ENCODE peak calls at places on chromosomes 1 and 21, in ten cellular contexts. E is IMR-90, P is adrenal gland, H is psoas muscle, C is fibroblast of lung, I is HCT116, R is thoracic aorta, J is heart left ventricle, F is pancreas, D is SK-N-SH. M is an unnamed sample. For H3K4me1, the result is how much of the 10 kb centered on the place peaks cover.

GRCh38 chr21:17925900-17926299 is 106.7 kb upstream of the C21orf91 start:
- DNase-seq in E (peak), P (peak), H (no peak), C (peak), I (no peak), R (no peak), J (no peak), F (no peak), D (no peak), M (peak)

GRCh38 chr1:92277105-92277504 is 21.7 kb downstream of the GLMN start:
- DNase-seq in E (peak), P (no peak), H (no peak), C (peak), I (no peak), R (no peak), J (no peak), F (no peak), D (no peak), M (no peak)

GRCh38 chr21:46116846-46117585 is 19.1 kb downstream of the COL6A2 start:
- DNase-seq in E (no peak), P (peak), H (no peak), C (no peak), I (no peak), R (no peak), J (peak), F (peak), D (peak), M (no peak)

GRCh38 chr1:99786751-99787501 is 20.5 kb upstream of the FRRS1 start:
- DNase-seq in E (no peak), P (no peak), H (no peak), C (no peak), I (no peak), R (no peak), J (no peak), F (no peak), D (no peak), M (no peak)

GRCh38 chr1:31795801-31796621 is 19.8 kb downstream of the SPOCD1 start:
- DNase-seq in E (peak), P (peak), H (no peak), C (peak), I (no peak), R (no peak), J (no peak), F (no peak), D (peak), M (peak)

GRCh38 chr1:31736675-31737074 is 27.5 kb downstream of the ADGRB2 start:
- DNase-seq in E (no peak), P (no peak), H (peak), C (no peak), I (no peak), R (no peak), J (no peak), F (peak), D (no peak), M (no peak)

GRCh38 chr1:58971629-58972140 is 187.8 kb upstream of the JUN start:
- DNase-seq in E (peak), P (peak), H (peak), C (no peak), I (no peak), R (no peak), J (peak), F (no peak), D (no peak), M (no peak)

GRCh38 chr1:42385283-42385682 is 4.7 kb downstream of the RIMKLA start:
- DNase-seq in E (peak), P (no peak), H (no peak), C (peak), I (no peak), R (no peak), J (no peak), F (no peak), D (no peak), M (peak)

GRCh38 chr1:165697881-165698842 is at the start of gene ALDH9A1:
- DNase-seq in E (peak), P (peak), H (peak), C (peak), I (peak), R (no peak), J (peak), F (peak), D (peak), M (peak)

GRCh38 chr1:198271467-198271866 is 114.7 kb downstream of the NEK7 start:
- DNase-seq in E (no peak), P (no peak), H (no peak), C (no peak), I (no peak), R (no peak), J (no peak), F (no peak), D (no peak), M (no peak)
- H3K4me1 ChIP-seq in E (under half), P (half or more), H (under half), C (under half), I (under half), R (under half), J (under half), F (under half), D (under half), M (under half)

DNA sequence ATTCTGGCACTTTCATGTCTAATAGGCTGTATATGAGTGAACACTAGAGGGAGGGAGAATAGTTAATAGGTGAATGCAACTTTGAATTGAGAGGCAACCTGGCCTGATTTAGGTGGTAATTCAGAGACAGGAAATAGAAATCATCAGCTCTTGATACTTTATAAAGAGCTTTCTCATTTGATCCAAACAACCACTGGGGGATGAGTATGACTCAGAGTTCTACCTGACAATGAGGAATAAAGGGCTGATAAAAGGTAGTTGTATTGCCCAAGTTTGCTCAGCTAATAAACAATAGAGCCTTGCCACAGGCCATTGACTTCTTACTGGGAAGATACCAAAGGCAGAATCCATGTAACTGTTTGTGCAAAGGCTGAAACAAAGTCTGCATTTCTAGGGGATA is 5.3 kb upstream of the FAM89A start:
- DNase-seq in E (no peak), P (no peak), H (no peak), C (no peak), I (no peak), R (no peak), J (no peak), F (no peak), D (no peak), M (no peak)
- TF ChIP-seq CTCF in E (no peak), P (no peak), H (no peak), C (no peak), I (no peak), R (no peak), J (no peak), F (no peak), D (no peak), M (no peak)

GRCh38 chr1:44805311-44806024 is 1.7 kb downstream of the DYNLT4 start:
- DNase-seq in E (no peak), P (no peak), H (no peak), C (no peak), I (no peak), R (no peak), J (peak), F (peak), D (no peak), M (no peak)

GRCh38 chr1:44801491-44802305 is 1.5 kb downstream of the PLK3 start:
- DNase-seq in E (no peak), P (no peak), H (no peak), C (no peak), I (no peak), R (no peak), J (no peak), F (peak), D (no peak), M (peak)

GRCh38 chr1:44803312-44804095 is 3.3 kb downstream of the PLK3 start:
- DNase-seq in E (no peak), P (no peak), H (no peak), C (no peak), I (no peak), R (no peak), J (no peak), F (peak), D (no peak), M (no peak)

GRCh38 chr1:44802306-44803061 is 2.3 kb downstream of the PLK3 start:
- DNase-seq in E (no peak), P (no peak), H (no peak), C (no peak), I (no peak), R (no peak), J (peak), F (peak), D (no peak), M (no peak)

DNA sequence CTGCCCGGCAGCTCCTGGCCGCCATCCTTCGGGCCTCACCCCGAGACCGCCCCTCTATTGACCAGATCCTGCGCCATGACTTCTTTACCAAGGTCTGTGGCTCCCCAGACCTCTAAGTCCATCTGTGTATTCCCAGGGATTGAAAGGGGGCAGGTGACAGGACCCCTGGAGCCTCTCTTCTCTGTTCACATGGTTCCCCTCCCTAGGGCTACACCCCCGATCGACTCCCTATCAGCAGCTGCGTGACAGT is 2.8 kb downstream of the PLK3 start:
- DNase-seq in E (no peak), P (no peak), H (no peak), C (no peak), I (no peak), R (no peak), J (no peak), F (no peak), D (no peak), M (no peak)
- H3K4me1 ChIP-seq in E (under half), P (under half), H (under half), C (under half), I (under half), R (half or more), J (half or more), F (under half), D (under half), M (under half)

DNA sequence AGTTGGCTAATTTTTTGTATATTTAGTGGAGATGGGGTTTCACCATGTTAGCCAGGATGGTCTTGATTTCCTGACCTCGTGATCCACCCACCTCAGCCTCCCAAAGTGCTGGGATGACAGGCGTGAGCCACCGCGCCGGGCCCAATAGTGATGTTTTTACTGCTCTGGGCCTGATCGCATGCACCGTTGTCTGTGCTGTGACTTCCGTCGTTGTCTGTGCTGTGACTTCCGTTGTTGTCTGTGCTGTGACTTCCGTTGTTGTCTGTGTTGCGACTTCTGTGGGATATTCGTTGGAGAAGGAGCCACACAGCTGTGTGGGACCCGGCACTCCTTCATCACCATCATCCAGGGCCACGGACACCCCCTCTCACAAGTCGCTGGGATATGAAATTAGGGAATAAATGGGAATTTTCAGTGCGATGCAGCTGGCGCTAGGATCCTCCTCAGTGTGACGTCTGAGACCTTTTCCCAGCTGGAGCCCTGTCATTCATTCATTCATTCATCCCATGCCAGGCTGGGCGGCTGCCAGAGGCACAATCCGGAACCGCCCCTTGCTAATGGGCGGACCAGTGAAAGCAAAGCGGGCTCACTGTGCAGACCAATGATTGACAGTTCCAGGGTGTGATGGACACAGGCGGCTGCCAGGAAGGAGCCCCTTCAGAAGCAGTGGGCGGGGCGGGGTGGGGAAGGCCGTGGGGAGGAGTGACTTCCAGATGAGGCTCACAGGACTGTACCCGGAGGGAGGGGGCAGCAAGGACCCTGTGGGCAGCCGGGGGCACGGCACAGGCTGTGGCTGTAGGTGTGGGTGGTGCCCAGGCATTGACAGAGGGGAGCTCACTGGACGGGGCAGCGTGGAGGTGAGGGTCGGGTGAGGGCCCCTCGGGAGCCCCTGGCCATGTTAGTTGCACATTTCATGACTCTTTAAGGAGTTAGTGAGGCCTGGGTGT is 48.9 kb downstream of the PRKCZ start:
- DNase-seq in E (no peak), P (no peak), H (peak), C (no peak), I (no peak), R (no peak), J (no peak), F (no peak), D (no peak), M (no peak)
- TF ChIP-seq CTCF in E (no peak), P (no peak), H (no peak), C (no peak), I (no peak), R (no peak), J (no peak), F (no peak), D (no peak), M (no peak)

GRCh38 chr1:57276916-57277315 is 146.9 kb downstream of the DAB1 start:
- DNase-seq in E (no peak), P (no peak), H (no peak), C (no peak), I (no peak), R (no peak), J (no peak), F (no peak), D (no peak), M (no peak)
- H3K4me1 ChIP-seq in E (under half), P (under half), H (under half), C (under half), I (under half), R (under half), J (under half), F (under half), D (under half), M (under half)

GRCh38 chr1:215682232-215682631 is 115.1 kb downstream of the KCTD3 start:
- DNase-seq in E (peak), P (no peak), H (no peak), C (no peak), I (no peak), R (no peak), J (no peak), F (no peak), D (peak), M (no peak)
- TF ChIP-seq CTCF in E (peak), P (no peak), H (no peak), C (peak), I (peak), R (no peak), J (no peak), F (peak), D (peak), M (no peak)